ENCODE peak calls at places on chromosomes 6 and 20, in five cellular contexts. One of them, this sample, is unnamed.

GRCh38 chr20:63175031-63175895 is 40.7 kb downstream of the YTHDF1 start:
- DNase-seq in neural crest cell: no peak
- DNase-seq in iris pigment epithelial cell: no peak
- DNase-seq in GDM1: no peak
- DNase-seq in SW 1271: no peak
- DNase-seq in this sample: no peak

GRCh38 chr6:170276369-170277057 is 14.4 kb downstream of the DLL1 start:
- DNase-seq in neural crest cell: no peak
- DNase-seq in iris pigment epithelial cell: no peak
- DNase-seq in GDM1: no peak
- DNase-seq in SW 1271: no peak
- DNase-seq in this sample: no peak

GRCh38 chr6:110563711-110564110 is 87.3 kb upstream of the SLC22A16 start:
- DNase-seq in neural crest cell: no peak
- DNase-seq in iris pigment epithelial cell: no peak
- DNase-seq in GDM1: no peak
- DNase-seq in SW 1271: no peak
- DNase-seq in this sample: no peak

GRCh38 chr20:326645-327031 is 1.3 kb downstream of the SOX12 start:
- DNase-seq in neural crest cell: peak
- DNase-seq in iris pigment epithelial cell: no peak
- DNase-seq in GDM1: no peak
- DNase-seq in SW 1271: no peak
- DNase-seq in this sample: peak

GRCh38 chr6:157013649-157014365 is 236.6 kb downstream of the ARID1B start:
- DNase-seq in neural crest cell: no peak
- DNase-seq in iris pigment epithelial cell: no peak
- DNase-seq in GDM1: no peak
- DNase-seq in SW 1271: no peak
- DNase-seq in this sample: peak

GRCh38 chr6:4660377-4661321 is 115.6 kb upstream of the CDYL start:
- DNase-seq in neural crest cell: no peak
- DNase-seq in iris pigment epithelial cell: peak
- DNase-seq in GDM1: no peak
- DNase-seq in SW 1271: no peak
- DNase-seq in this sample: no peak

GRCh38 chr6:108702106-108702851 is 141.6 kb downstream of the FOXO3 start:
- DNase-seq in neural crest cell: no peak
- DNase-seq in iris pigment epithelial cell: no peak
- DNase-seq in GDM1: no peak
- DNase-seq in SW 1271: no peak
- DNase-seq in this sample: no peak

GRCh38 chr20:41133709-41134361 is 3.5 kb upstream of the PLCG1 start:
- DNase-seq in neural crest cell: no peak
- DNase-seq in iris pigment epithelial cell: no peak
- DNase-seq in GDM1: no peak
- DNase-seq in SW 1271: no peak
- DNase-seq in this sample: no peak

GRCh38 chr6:169424821-169425240 is 171.2 kb upstream of the THBS2 start:
- DNase-seq in neural crest cell: no peak
- DNase-seq in iris pigment epithelial cell: peak
- DNase-seq in GDM1: no peak
- DNase-seq in SW 1271: no peak
- DNase-seq in this sample: no peak

GRCh38 chr6:165218816-165219215 is 90.6 kb downstream of the C6orf118 start:
- DNase-seq in neural crest cell: no peak
- DNase-seq in iris pigment epithelial cell: peak
- DNase-seq in GDM1: no peak
- DNase-seq in SW 1271: no peak
- DNase-seq in this sample: peak

GRCh38 chr6:151317206-151317994 is 74.0 kb downstream of the ZBTB2 start:
- DNase-seq in neural crest cell: no peak
- DNase-seq in iris pigment epithelial cell: peak
- DNase-seq in GDM1: no peak
- DNase-seq in SW 1271: no peak
- DNase-seq in this sample: peak

GRCh38 chr20:2379511-2380229 is 1.0 kb upstream of the TGM6 start:
- DNase-seq in neural crest cell: no peak
- DNase-seq in iris pigment epithelial cell: no peak
- DNase-seq in GDM1: peak
- DNase-seq in SW 1271: no peak
- DNase-seq in this sample: no peak

GRCh38 chr6:113980937-113981554 is 10.1 kb upstream of the HDAC2 start:
- DNase-seq in neural crest cell: peak
- DNase-seq in iris pigment epithelial cell: peak
- DNase-seq in GDM1: peak
- DNase-seq in SW 1271: no peak
- DNase-seq in this sample: peak

GRCh38 chr6:16105874-16106273 is 23.0 kb upstream of the MYLIP start:
- DNase-seq in neural crest cell: no peak
- DNase-seq in iris pigment epithelial cell: peak
- DNase-seq in GDM1: no peak
- DNase-seq in SW 1271: no peak
- DNase-seq in this sample: no peak

GRCh38 chr20:62617711-62618483 is 24.4 kb upstream of the SLCO4A1 start:
- DNase-seq in neural crest cell: no peak
- DNase-seq in iris pigment epithelial cell: no peak
- DNase-seq in GDM1: peak
- DNase-seq in SW 1271: peak
- DNase-seq in this sample: no peak

GRCh38 chr6:35368038-35368887 is 25.9 kb downstream of the PPARD start:
- DNase-seq in neural crest cell: no peak
- DNase-seq in iris pigment epithelial cell: peak
- DNase-seq in GDM1: no peak
- DNase-seq in SW 1271: no peak
- DNase-seq in this sample: peak

This sample was measured in astrocyte of the hippocampus.